ENCODE peak calls at places on chromosomes 13 and 19, in seven cellular contexts. B is left lung; V is SJSA1; K is CD8-positive, alpha-beta memory T cell; Z is IMR-90; Q is CD4-positive, CD25-positive, alpha-beta regulatory T cell; F is uterus. H is an unnamed sample. For H3K9me3, the result is how much of the 10 kb centered on the place peaks cover.

GRCh38 chr19:40831502-40832430 is 18.5 kb downstream of the CYP2A6 start:
- DNase-seq in B (no peak), V (peak), K (no peak), Z (peak), Q (no peak), F (peak), H (peak)

GRCh38 chr19:40279120-40279551 is 6.0 kb downstream of the AKT2 start:
- DNase-seq in B (no peak), V (no peak), K (no peak), Z (peak), Q (no peak), F (peak), H (peak)

GRCh38 chr19:6354098-6354674 is 7.1 kb upstream of the CLPP start:
- DNase-seq in B (no peak), V (no peak), K (no peak), Z (no peak), Q (no peak), F (no peak), H (no peak)

GRCh38 chr13:77571956-77572355 is 36.5 kb downstream of the SCEL start:
- DNase-seq in B (no peak), V (no peak), K (no peak), Z (no peak), Q (no peak), F (no peak), H (no peak)

GRCh38 chr19:12796146-12797071 is 5.1 kb downstream of the JUNB start:
- DNase-seq in B (peak), V (peak), K (peak), Z (peak), Q (peak), F (peak), H (no peak)

GRCh38 chr13:104650426-104650825 is 1584.2 kb upstream of the SLC10A2 start:
- DNase-seq in B (no peak), V (no peak), K (no peak), Z (no peak), Q (no peak), F (no peak), H (no peak)

GRCh38 chr19:44988896-44989563 is 12.2 kb upstream of the RELB start:
- DNase-seq in B (peak), V (peak), K (peak), Z (peak), Q (peak), F (peak), H (peak)

GRCh38 chr13:78700121-78700910 is 41.4 kb upstream of the OBI1 start:
- DNase-seq in B (no peak), V (no peak), K (no peak), Z (peak), Q (no peak), F (no peak), H (no peak)

GRCh38 chr13:73204916-73205315 is 146.1 kb downstream of the KLF5 start:
- DNase-seq in B (no peak), V (no peak), K (no peak), Z (no peak), Q (no peak), F (no peak), H (no peak)

GRCh38 chr19:50148528-50148927 is 14.6 kb downstream of the IZUMO2 start:
- DNase-seq in B (no peak), V (no peak), K (no peak), Z (no peak), Q (no peak), F (no peak), H (no peak)

GRCh38 chr19:50152578-50152977 is 10.5 kb downstream of the IZUMO2 start:
- DNase-seq in B (no peak), V (no peak), K (no peak), Z (no peak), Q (no peak), F (no peak), H (no peak)

DNA sequence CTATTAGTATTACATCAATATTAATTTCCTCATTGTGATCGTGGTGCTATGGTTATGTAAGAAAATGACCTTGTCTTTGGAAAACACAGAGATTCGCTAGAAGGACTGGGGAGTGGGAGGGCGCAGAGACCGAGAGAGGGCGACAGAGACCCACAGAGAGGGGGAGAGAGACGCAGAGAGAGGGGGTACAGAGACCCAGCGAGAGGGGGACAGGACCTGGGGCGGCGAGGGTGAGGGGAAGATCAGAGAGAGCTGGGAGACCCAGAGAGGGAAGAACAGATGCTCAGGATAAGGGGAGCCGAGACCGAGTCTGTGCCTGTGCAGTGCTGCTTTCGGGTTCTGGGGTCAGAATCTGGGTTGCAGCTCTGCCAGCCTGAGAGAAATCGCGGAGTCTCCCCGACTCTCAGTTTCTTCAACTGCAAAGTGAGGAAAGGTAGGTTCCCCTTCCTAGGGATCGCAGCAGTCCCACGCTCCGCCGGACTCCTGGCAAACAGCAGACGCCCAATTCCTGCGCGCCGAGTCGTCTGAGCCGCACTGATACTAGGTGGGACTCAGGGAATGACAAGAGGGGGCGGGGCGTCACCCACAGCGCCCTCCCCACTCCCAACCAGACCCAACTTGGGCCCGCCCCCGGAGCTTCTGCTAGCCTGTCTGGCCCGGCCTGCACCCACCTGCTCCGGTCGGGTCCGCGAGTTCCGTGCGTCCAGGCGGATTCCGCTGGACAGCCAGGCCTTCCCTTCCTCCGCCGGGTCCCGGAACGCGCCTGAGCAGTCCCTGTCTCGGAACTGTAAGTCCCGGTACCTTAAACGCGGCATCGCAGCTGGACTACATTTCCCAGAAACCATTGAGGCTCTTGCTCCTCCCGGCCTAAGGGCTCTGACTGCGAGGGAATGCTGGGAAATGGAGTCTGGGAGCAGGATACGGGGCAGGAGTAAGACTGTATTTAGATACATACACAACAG is 15.3 kb downstream of the IZUMO2 start:
- DNase-seq in B (peak), V (peak), K (peak), Z (peak), Q (peak), F (peak), H (peak)
- H3K27ac ChIP-seq in B (peak), V (no peak), K (no peak), Z (no peak), Q (no peak), F (peak), H (peak)

GRCh38 chr13:94968757-94969086 is 256.4 kb upstream of the SOX21 start:
- DNase-seq in B (no peak), V (no peak), K (no peak), Z (no peak), Q (no peak), F (no peak), H (no peak)
- H3K4me3 ChIP-seq in B (no peak), V (no peak), K (no peak), Z (no peak), Q (no peak), F (no peak), H (peak)

DNA sequence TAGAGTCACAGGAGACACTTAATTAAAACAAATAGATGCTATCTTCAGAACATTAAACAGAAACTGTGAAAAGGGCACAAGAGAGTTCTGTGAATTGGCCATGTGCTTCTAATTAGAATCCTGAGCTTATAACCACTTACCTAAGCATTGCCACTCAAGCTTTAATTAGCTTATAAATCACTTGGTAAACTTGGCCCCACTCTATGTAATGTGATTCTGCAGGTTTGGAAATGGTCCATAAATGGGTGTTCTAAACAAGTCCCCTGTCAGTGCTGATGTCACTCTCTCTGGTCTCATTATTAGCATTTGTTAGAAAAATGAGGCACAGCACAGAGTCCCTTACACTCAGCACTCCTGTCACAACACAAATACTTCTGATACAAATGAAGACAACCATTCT is 18.0 kb downstream of the ZNF91 start:
- DNase-seq in B (no peak), V (no peak), K (no peak), Z (no peak), Q (no peak), F (no peak), H (no peak)
- H3K9me3 ChIP-seq in B (under half), V (under half), K (under half), Z (under half), Q (half or more), F (under half), H (under half)

DNA sequence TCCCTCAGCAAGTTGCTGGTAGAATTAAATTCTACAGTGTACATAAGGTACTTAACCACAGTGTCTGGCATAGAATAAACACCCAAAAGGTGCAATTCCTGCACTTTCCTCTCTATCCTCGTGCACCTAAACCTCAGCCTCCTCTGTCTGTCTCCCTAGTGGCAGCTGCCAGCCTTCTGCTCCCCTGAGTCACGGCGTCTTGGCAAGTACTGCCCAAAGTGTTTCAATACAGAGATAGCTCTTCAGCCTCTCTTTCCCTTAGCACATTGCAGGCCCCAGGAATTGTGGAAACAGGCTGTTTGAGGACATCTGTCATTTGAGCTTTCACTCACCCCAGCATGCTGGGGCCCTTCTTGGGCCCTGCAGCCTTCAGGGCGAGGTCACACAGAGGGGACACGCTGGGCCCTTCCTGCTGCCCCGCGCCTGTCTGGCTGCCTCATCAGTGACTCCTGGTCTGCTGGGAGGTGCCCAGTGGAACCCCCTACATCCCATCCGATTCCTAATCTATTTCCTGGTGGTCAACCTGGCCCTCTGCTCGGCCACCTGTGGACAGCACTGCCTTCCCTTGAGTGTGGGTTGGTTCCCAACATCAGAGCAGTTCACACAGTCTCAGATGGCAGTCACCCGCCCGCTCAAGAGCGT is 19.3 kb downstream of the COL4A2 start:
- DNase-seq in B (no peak), V (peak), K (no peak), Z (no peak), Q (no peak), F (no peak), H (no peak)
- H3K27ac ChIP-seq in B (peak), V (peak), K (no peak), Z (peak), Q (no peak), F (peak), H (peak)

DNA sequence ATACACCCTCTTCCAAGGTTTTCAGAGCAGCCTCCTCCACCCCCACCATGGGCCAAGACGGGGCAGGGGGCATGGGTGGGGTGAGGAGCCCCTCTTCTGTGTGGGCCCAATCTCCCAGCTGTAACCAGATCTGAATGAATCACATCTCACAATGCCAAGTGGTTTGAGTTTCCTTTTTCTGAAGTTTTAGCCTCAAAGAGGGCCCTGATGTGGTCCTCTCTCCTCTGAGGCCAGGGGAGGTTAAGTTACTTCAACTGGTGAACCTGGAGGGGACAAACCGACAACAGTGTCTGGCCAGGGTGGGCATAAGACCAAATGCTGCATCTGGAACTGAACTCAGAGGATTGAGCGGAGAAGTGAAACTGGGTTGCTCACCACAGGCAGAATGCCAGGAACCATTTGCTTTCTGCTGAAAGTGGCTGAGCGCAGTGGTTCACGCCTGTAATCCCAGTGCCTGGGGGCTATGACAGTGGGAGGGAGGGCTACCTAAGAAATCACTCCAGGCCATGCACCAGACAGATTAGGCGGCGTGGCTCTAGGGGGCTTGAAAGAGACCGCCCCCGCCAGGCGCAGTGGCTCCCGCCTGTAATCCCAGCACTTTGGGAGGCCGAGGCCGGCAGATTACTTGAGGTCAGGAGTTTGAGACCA is 15.4 kb upstream of the IRGC start:
- DNase-seq in B (peak), V (no peak), K (no peak), Z (peak), Q (no peak), F (peak), H (peak)
- H3K4me3 ChIP-seq in B (no peak), V (peak), K (no peak), Z (no peak), Q (peak), F (peak), H (peak)

GRCh38 chr13:45454204-45454603 is 10.5 kb upstream of the COG3 start:
- DNase-seq in B (no peak), V (no peak), K (no peak), Z (no peak), Q (no peak), F (no peak), H (no peak)

GRCh38 chr13:45451282-45451681 is 13.5 kb upstream of the COG3 start:
- DNase-seq in B (no peak), V (no peak), K (no peak), Z (no peak), Q (no peak), F (no peak), H (no peak)

DNA sequence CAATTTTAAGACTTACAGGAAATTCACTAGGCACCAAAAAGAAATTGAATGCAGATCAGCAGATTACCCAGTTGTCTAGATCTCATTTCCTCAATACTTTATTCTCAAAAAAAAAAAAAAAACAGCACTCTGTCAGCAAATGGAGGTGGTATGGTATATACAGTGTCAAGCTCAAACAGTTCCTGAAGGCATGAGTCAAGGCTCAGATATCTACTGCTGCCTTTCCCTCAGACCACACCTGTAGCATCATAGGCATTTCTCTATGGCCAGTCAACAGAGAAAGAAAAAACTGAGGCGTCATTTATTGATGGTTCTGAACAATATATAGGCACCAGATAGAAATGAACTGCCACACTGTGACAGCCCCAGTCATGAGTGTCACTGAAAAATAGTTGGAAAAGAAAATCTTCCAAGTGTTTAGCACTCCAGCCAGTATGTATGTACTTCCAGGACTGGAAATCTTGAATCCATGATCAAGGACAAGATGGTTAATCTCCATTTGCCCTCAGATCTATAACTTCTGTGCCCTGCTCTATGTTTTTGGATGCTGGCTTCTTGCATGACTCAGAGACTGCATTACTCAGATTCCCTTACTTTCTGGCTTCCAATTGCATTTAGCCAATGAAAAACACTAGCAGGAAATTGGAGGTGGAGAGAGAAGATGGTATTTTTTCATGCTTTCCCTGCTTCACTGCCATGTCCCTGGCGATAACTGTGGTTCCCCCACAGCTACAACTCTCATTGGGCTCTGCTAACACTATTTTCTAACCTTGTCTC is 8.4 kb upstream of the COG3 start:
- DNase-seq in B (no peak), V (peak), K (no peak), Z (peak), Q (no peak), F (no peak), H (peak)
- H3K9me3 ChIP-seq in B (under half), V (under half), K (under half), Z (under half), Q (under half), F (under half), H (under half)

GRCh38 chr13:41643502-41643901 is 186.2 kb downstream of the RGCC start:
- DNase-seq in B (no peak), V (no peak), K (no peak), Z (no peak), Q (no peak), F (no peak), H (no peak)

GRCh38 chr13:41649659-41650058 is 192.3 kb downstream of the RGCC start:
- DNase-seq in B (no peak), V (no peak), K (no peak), Z (peak), Q (no peak), F (no peak), H (no peak)

GRCh38 chr13:41648314-41648935 is 191.1 kb downstream of the RGCC start:
- DNase-seq in B (no peak), V (no peak), K (no peak), Z (peak), Q (no peak), F (no peak), H (peak)

GRCh38 chr13:41644742-41645141 is 187.4 kb downstream of the RGCC start:
- DNase-seq in B (no peak), V (no peak), K (no peak), Z (no peak), Q (no peak), F (no peak), H (no peak)

DNA sequence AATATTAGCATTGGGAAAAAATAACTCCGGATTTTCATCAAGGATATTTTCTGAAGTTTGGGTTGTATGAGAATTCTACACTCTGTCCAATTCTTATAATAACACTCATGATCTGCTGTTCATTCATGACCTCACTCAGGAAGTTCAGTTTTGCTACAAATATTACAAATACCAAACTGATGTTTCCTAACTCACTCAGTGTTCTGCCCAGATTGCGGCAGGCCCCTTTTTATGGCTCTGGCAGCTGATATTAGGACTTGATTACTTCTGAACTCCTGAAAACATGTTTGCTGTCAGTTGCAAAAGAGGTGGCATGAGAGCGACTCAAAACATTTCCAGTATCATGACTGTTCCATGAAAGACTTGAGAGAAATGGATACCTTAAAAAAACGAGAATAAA is 188.0 kb downstream of the RGCC start:
- DNase-seq in B (no peak), V (peak), K (no peak), Z (peak), Q (no peak), F (peak), H (peak)
- H3K27ac ChIP-seq in B (peak), V (peak), K (no peak), Z (peak), Q (no peak), F (peak), H (peak)

DNA sequence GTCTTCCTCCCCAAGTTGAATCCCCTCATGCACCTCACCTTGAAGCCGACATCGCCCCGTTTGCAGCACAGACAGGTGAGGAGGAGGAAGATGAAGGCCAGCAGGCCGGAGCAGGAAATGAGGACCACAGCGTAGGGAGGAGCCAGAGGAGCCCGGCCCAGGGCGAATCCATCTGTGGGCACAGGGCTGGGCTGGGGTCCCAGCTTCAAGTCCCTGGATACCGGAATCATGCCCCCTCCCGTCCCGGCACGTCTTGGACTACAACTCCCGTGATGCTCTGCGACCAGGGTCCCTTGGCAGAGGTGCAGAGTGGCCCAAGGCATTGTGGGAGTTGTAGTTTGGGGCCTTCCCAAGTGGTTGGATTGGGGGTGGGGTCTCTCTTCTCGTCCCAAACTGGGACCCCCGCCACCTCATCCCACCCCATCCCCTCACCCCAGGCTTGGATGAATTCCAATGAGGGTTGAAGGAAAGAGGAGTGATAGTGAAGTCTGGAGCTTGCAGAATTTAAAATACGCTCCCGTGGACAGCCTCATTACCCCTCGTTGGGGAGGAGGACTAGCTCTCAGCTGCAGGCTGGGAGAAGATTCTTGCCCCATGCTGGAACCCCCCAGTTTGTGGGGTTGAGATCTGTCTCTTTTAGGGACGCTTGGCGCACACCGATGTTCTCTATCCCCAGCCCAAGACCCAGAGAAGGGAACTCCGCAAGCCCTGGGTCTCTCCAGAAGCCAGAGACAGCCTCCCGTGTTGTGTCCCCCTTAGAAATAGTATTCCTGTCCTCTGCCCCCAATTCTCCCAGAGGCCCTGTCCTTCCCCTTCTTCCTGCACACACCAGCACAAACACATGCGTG is 990 bp downstream of the LMTK3 start:
- DNase-seq in B (no peak), V (no peak), K (peak), Z (peak), Q (peak), F (peak), H (no peak)
- H3K4me3 ChIP-seq in B (no peak), V (no peak), K (peak), Z (peak), Q (peak), F (no peak), H (peak)

H was measured in AG04450.